ENCODE peak calls at places on chromosome 12, in seven cellular contexts. F, Z, J, E, Q, O and P are unnamed samples.

GRCh38 chr12:18400186-18400585 is 138.9 kb downstream of the PIK3C2G start:
- DNase-seq in F (peak; percentile 25), Z (no peak), J (no peak), E (no peak), Q (peak; percentile 70), O (peak; percentile 43), P (no peak)

GRCh38 chr12:94112116-94112515 is 36.3 kb upstream of the PLXNC1 start:
- DNase-seq in F (no peak), Z (no peak), J (no peak), E (no peak), Q (no peak), O (no peak), P (no peak)

GRCh38 chr12:30448038-30448437 is 247.6 kb downstream of the IPO8 start:
- DNase-seq in F (peak; percentile 7), Z (no peak), J (no peak), E (no peak), Q (no peak), O (no peak), P (no peak)

GRCh38 chr12:50006754-50007442 is 18.4 kb downstream of the RACGAP1 start:
- DNase-seq in F (peak; percentile 46), Z (no peak), J (no peak), E (no peak), Q (peak; percentile 14), O (peak; percentile 30), P (peak; percentile 49)

GRCh38 chr12:122842505-122843405 is 7.5 kb downstream of the HIP1R start:
- DNase-seq in F (no peak), Z (no peak), J (no peak), E (no peak), Q (no peak), O (no peak), P (no peak)

GRCh38 chr12:13203028-13203922 is 6.7 kb downstream of the EMP1 start:
- DNase-seq in F (peak; percentile 72), Z (no peak), J (no peak), E (no peak), Q (peak; percentile 31), O (peak; percentile 88), P (no peak)

GRCh38 chr12:32454075-32454474 is 54.7 kb downstream of the FGD4 start:
- DNase-seq in F (peak; percentile 88), Z (peak; percentile 69), J (no peak), E (no peak), Q (peak; percentile 88), O (peak; percentile 74), P (peak; percentile 49)

GRCh38 chr12:16670456-16671050 is 64.6 kb upstream of the LMO3 start:
- DNase-seq in F (peak; percentile 58), Z (peak; percentile 56), J (no peak), E (no peak), Q (no peak), O (peak; percentile 28), P (peak; percentile 4)

GRCh38 chr12:101968770-101969169 is 91.4 kb downstream of the DRAM1 start:
- DNase-seq in F (no peak), Z (peak; percentile 11), J (no peak), E (no peak), Q (no peak), O (peak; percentile 57), P (no peak)

GRCh38 chr12:84803661-84804060 is 108.9 kb downstream of the SLC6A15 start:
- DNase-seq in F (no peak), Z (no peak), J (no peak), E (no peak), Q (peak; percentile 28), O (no peak), P (no peak)

GRCh38 chr12:51004504-51004903 is 21.7 kb downstream of the SLC11A2 start:
- DNase-seq in F (no peak), Z (no peak), J (no peak), E (no peak), Q (no peak), O (no peak), P (no peak)

GRCh38 chr12:16358896-16359295 is 11.5 kb downstream of the MGST1 start:
- DNase-seq in F (no peak), Z (no peak), J (no peak), E (no peak), Q (peak; percentile 38), O (no peak), P (peak; percentile 30)

GRCh38 chr12:90323217-90323616 is 614.6 kb upstream of the ATP2B1 start:
- DNase-seq in F (no peak), Z (no peak), J (no peak), E (no peak), Q (no peak), O (no peak), P (no peak)

GRCh38 chr12:114384746-114385145 is 21.2 kb downstream of the TBX5 start:
- DNase-seq in F (no peak), Z (no peak), J (no peak), E (no peak), Q (no peak), O (peak; percentile 15), P (no peak)

GRCh38 chr12:6950944-6951540 is at the start of gene PTPN6:
- DNase-seq in F (no peak), Z (no peak), J (peak; percentile 58), E (peak; percentile 72), Q (no peak), O (no peak), P (no peak)

GRCh38 chr12:90979936-90980335 is 24.8 kb downstream of the EPYC start:
- DNase-seq in F (no peak), Z (no peak), J (no peak), E (no peak), Q (peak; percentile 26), O (peak; percentile 65), P (no peak)

GRCh38 chr12:78096909-78097597 is 266.4 kb downstream of the NAV3 start:
- DNase-seq in F (peak; percentile 60), Z (no peak), J (no peak), E (no peak), Q (peak; percentile 87), O (peak; percentile 75), P (no peak)

GRCh38 chr12:45483571-45483970 is 245.9 kb upstream of the ARID2 start:
- DNase-seq in F (peak; percentile 19), Z (no peak), J (no peak), E (no peak), Q (peak; percentile 19), O (peak; percentile 83), P (no peak)

GRCh38 chr12:92030618-92031017 is 115.0 kb downstream of the BTG1 start:
- DNase-seq in F (peak; percentile 76), Z (peak; percentile 43), J (peak; percentile 53), E (peak; percentile 49), Q (peak; percentile 95), O (peak; percentile 21), P (no peak)

GRCh38 chr12:69719336-69720316 is 19.0 kb upstream of the RAB3IP start:
- DNase-seq in F (no peak), Z (peak; percentile 19), J (no peak), E (no peak), Q (peak; percentile 12), O (no peak), P (no peak)

GRCh38 chr12:6635375-6635855 is 344 bp downstream of the LPAR5 start:
- DNase-seq in F (no peak), Z (no peak), J (no peak), E (peak; percentile 51), Q (peak; percentile 28), O (no peak), P (no peak)

GRCh38 chr12:70359458-70360197 is 6.5 kb upstream of the KCNMB4 start:
- DNase-seq in F (no peak), Z (no peak), J (no peak), E (no peak), Q (no peak), O (no peak), P (no peak)

GRCh38 chr12:89350661-89351488 is 1.4 kb downstream of the DUSP6 start:
- DNase-seq in F (peak; percentile 43), Z (peak; percentile 16), J (no peak), E (no peak), Q (peak; percentile 50), O (peak; percentile 38), P (no peak)

GRCh38 chr12:79552186-79552585 is 138.6 kb downstream of the PAWR start:
- DNase-seq in F (no peak), Z (no peak), J (no peak), E (no peak), Q (peak; percentile 6), O (peak; percentile 91), P (no peak)
- TF ChIP-seq CTCF in F (no peak), Z (no peak), J (no peak), E (no peak), Q (no peak), O (no peak), P (no peak)

GRCh38 chr12:85923767-85924331 is 49.8 kb downstream of the NTS start:
- DNase-seq in F (peak; percentile 70), Z (peak; percentile 3), J (no peak), E (no peak), Q (peak; percentile 66), O (peak; percentile 78), P (peak; percentile 31)
- TF ChIP-seq CTCF in F (peak; percentile 61), Z (peak; percentile 70), J (no peak), E (no peak), Q (peak; percentile 67), O (peak; percentile 67), P (peak; percentile 88)

DNA sequence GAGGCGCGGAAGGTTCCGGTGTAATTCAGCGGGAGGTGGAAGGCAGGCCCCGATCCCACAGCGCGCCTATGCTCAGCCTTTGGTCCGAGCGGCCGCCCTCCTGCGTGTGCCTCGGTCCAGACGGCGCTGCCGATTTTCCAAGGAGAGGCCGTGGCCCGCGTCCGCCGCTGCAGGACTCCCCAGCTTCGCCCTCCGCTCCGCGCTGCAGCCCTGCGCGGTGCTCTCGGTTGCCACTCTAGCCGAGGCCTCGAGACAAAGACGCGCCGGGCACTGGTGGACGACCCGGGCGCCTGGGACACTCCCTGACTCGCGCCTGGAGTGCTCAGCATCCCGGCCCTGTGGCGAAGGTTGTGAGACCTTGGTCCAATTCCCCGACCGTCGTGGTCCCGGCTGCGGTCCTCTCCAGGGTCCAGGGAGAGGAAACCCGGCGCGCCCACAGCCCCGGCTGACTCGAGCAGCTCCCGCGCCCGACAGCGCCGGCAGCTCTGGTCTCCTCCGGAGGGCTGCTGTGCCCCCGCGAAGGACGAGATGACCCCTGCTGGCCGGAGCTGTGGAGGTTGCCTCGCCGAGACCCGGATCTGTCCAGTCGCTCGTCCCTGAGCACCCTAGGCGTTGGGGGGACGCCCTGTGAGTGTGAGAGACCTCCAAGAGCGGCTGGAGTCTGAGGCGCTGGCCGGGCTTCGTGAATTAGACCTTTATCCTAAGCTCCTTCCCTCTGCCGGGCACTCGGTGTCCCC is 6.5 kb downstream of the HOXC12 start:
- DNase-seq in F (no peak), Z (no peak), J (no peak), E (no peak), Q (no peak), O (no peak), P (no peak)
- TF ChIP-seq CTCF in F (no peak), Z (no peak), J (no peak), E (no peak), Q (no peak), O (no peak), P (no peak)

DNA sequence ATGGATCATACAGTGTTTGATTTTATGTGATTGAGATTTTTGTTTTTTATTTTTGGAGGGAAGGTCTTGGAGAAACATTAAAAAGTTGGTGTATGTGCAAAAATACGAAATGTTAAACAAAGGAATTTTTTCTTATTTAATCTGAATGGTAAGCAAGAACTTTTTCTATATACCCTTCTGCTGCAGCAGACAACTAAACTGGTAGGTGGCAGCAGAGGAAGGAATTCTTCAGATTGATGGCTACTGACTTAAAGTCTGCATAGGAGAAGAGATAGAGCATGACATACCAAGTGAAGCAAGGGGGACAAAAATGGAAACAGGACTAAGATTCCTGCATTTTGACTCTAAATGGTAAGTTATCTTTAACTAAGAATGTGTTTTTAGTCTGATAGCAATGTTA is 42.0 kb upstream of the A2ML1 start:
- DNase-seq in F (peak; percentile 51), Z (peak; percentile 40), J (no peak), E (no peak), Q (peak; percentile 80), O (peak; percentile 49), P (peak; percentile 40)
- TF ChIP-seq CTCF in F (peak; percentile 38), Z (peak; percentile 39), J (no peak), E (no peak), Q (peak; percentile 71), O (peak; percentile 53), P (peak; percentile 64)